ENCODE peak calls at places on chromosome 21, in seven cellular contexts. One of them, this sample, is unnamed.
A peak's percentile ranks its signal among the peaks of the same experiment; 100 is the strongest.

GRCh38 chr21:42161957-42162681 is 56.8 kb upstream of the ABCG1 start:
- DNase-seq in foreskin fibroblast: no peak
- DNase-seq in AG10803: no peak
- DNase-seq in T-helper 9 cell: no peak
- DNase-seq in NCI-H460: no peak
- DNase-seq in lower lobe of right lung: no peak
- DNase-seq in posterior vena cava: no peak
- DNase-seq in this sample: peak; percentile 41

GRCh38 chr21:33976082-33976979 is 60.7 kb upstream of the ATP5PO start:
- DNase-seq in AG10803: peak; percentile 94
- DNase-seq in NCI-H460: no peak
- DNase-seq in posterior vena cava: no peak
- DNase-seq in lower lobe of right lung: no peak
- DNase-seq in T-helper 9 cell: peak; percentile 30
- DNase-seq in foreskin fibroblast: peak; percentile 95
- DNase-seq in this sample: peak; percentile 65

GRCh38 chr21:27047331-27048314 is 80.7 kb upstream of the ADAMTS5 start:
- DNase-seq in posterior vena cava: no peak
- DNase-seq in T-helper 9 cell: no peak
- DNase-seq in NCI-H460: peak; percentile 8
- DNase-seq in foreskin fibroblast: peak; percentile 69
- DNase-seq in lower lobe of right lung: no peak
- DNase-seq in AG10803: peak; percentile 56
- DNase-seq in this sample: no peak

GRCh38 chr21:45293214-45293725 is 5.6 kb upstream of the POFUT2 start:
- DNase-seq in foreskin fibroblast: peak; percentile 39
- DNase-seq in NCI-H460: no peak
- DNase-seq in posterior vena cava: no peak
- DNase-seq in AG10803: peak; percentile 48
- DNase-seq in T-helper 9 cell: no peak
- DNase-seq in lower lobe of right lung: peak; percentile 43
- DNase-seq in this sample: no peak

GRCh38 chr21:26843912-26844257 is 1.3 kb downstream of the ADAMTS1 start:
- DNase-seq in posterior vena cava: no peak
- DNase-seq in foreskin fibroblast: no peak
- DNase-seq in NCI-H460: no peak
- DNase-seq in T-helper 9 cell: no peak
- DNase-seq in lower lobe of right lung: no peak
- DNase-seq in AG10803: peak; percentile 64
- DNase-seq in this sample: no peak

GRCh38 chr21:46168659-46169386 is 13.4 kb upstream of the FTCD start:
- DNase-seq in posterior vena cava: no peak
- DNase-seq in AG10803: no peak
- DNase-seq in NCI-H460: no peak
- DNase-seq in lower lobe of right lung: no peak
- DNase-seq in foreskin fibroblast: no peak
- DNase-seq in T-helper 9 cell: no peak
- DNase-seq in this sample: no peak

GRCh38 chr21:26124421-26124833 is 46.1 kb downstream of the APP start:
- DNase-seq in NCI-H460: no peak
- DNase-seq in foreskin fibroblast: no peak
- DNase-seq in AG10803: peak; percentile 40
- DNase-seq in lower lobe of right lung: no peak
- DNase-seq in T-helper 9 cell: no peak
- DNase-seq in posterior vena cava: no peak
- DNase-seq in this sample: no peak

GRCh38 chr21:33373451-33373850 is 29.8 kb upstream of the IFNGR2 start:
- DNase-seq in T-helper 9 cell: no peak
- DNase-seq in posterior vena cava: no peak
- DNase-seq in AG10803: peak; percentile 40
- DNase-seq in NCI-H460: no peak
- DNase-seq in foreskin fibroblast: no peak
- DNase-seq in lower lobe of right lung: no peak
- DNase-seq in this sample: no peak

GRCh38 chr21:21968810-21969588 is 970.8 kb downstream of the NCAM2 start:
- DNase-seq in AG10803: no peak
- DNase-seq in NCI-H460: no peak
- DNase-seq in T-helper 9 cell: no peak
- DNase-seq in posterior vena cava: no peak
- DNase-seq in foreskin fibroblast: no peak
- DNase-seq in lower lobe of right lung: no peak
- DNase-seq in this sample: no peak

GRCh38 chr21:41610042-41610839 is 102.3 kb upstream of the TMPRSS2 start:
- DNase-seq in NCI-H460: no peak
- DNase-seq in lower lobe of right lung: peak; percentile 77
- DNase-seq in AG10803: peak; percentile 58
- DNase-seq in posterior vena cava: no peak
- DNase-seq in foreskin fibroblast: peak; percentile 28
- DNase-seq in T-helper 9 cell: no peak
- DNase-seq in this sample: peak; percentile 45

GRCh38 chr21:41360072-41360821 is 1.6 kb upstream of the MX2 start:
- DNase-seq in NCI-H460: no peak
- DNase-seq in foreskin fibroblast: peak; percentile 21
- DNase-seq in posterior vena cava: no peak
- DNase-seq in lower lobe of right lung: no peak
- DNase-seq in T-helper 9 cell: no peak
- DNase-seq in AG10803: peak; percentile 82
- DNase-seq in this sample: peak; percentile 47

GRCh38 chr21:43688906-43689305 is 29.5 kb downstream of the RRP1B start:
- DNase-seq in T-helper 9 cell: no peak
- DNase-seq in NCI-H460: no peak
- DNase-seq in foreskin fibroblast: no peak
- DNase-seq in lower lobe of right lung: no peak
- DNase-seq in AG10803: no peak
- DNase-seq in posterior vena cava: no peak
- DNase-seq in this sample: no peak

GRCh38 chr21:19353271-19353670 is 949.7 kb upstream of the TMPRSS15 start:
- DNase-seq in foreskin fibroblast: no peak
- DNase-seq in lower lobe of right lung: no peak
- DNase-seq in T-helper 9 cell: no peak
- DNase-seq in AG10803: no peak
- DNase-seq in NCI-H460: no peak
- DNase-seq in posterior vena cava: no peak
- DNase-seq in this sample: no peak

GRCh38 chr21:39030127-39030884 is 152.9 kb downstream of the PSMG1 start:
- DNase-seq in AG10803: no peak
- DNase-seq in posterior vena cava: no peak
- DNase-seq in T-helper 9 cell: no peak
- DNase-seq in NCI-H460: no peak
- DNase-seq in foreskin fibroblast: no peak
- DNase-seq in lower lobe of right lung: no peak
- DNase-seq in this sample: no peak

GRCh38 chr21:45074048-45074817 is at the start of gene ADARB1:
- DNase-seq in posterior vena cava: peak; percentile 88
- DNase-seq in T-helper 9 cell: peak; percentile 56
- DNase-seq in NCI-H460: peak; percentile 53
- DNase-seq in foreskin fibroblast: peak; percentile 53
- DNase-seq in AG10803: peak; percentile 54
- DNase-seq in lower lobe of right lung: peak; percentile 74
- DNase-seq in this sample: peak; percentile 85

GRCh38 chr21:46100426-46100825 is 2.5 kb downstream of the COL6A2 start:
- DNase-seq in posterior vena cava: peak; percentile 15
- DNase-seq in AG10803: peak; percentile 86
- DNase-seq in lower lobe of right lung: no peak
- DNase-seq in NCI-H460: no peak
- DNase-seq in foreskin fibroblast: peak; percentile 45
- DNase-seq in T-helper 9 cell: no peak
- DNase-seq in this sample: no peak

GRCh38 chr21:33691945-33692594 is 49.8 kb downstream of the ITSN1 start:
- DNase-seq in NCI-H460: no peak
- DNase-seq in posterior vena cava: no peak
- DNase-seq in T-helper 9 cell: no peak
- DNase-seq in lower lobe of right lung: no peak
- DNase-seq in AG10803: no peak
- DNase-seq in foreskin fibroblast: no peak
- DNase-seq in this sample: no peak

GRCh38 chr21:15976807-15977206 is 247.0 kb downstream of the USP25 start:
- DNase-seq in posterior vena cava: no peak
- DNase-seq in lower lobe of right lung: no peak
- DNase-seq in NCI-H460: no peak
- DNase-seq in AG10803: no peak
- DNase-seq in foreskin fibroblast: peak; percentile 4
- DNase-seq in T-helper 9 cell: no peak
- DNase-seq in this sample: peak; percentile 1

GRCh38 chr21:15826147-15826780 is 96.5 kb downstream of the USP25 start:
- DNase-seq in NCI-H460: peak; percentile 53
- DNase-seq in foreskin fibroblast: no peak
- DNase-seq in lower lobe of right lung: no peak
- DNase-seq in posterior vena cava: no peak
- DNase-seq in T-helper 9 cell: no peak
- DNase-seq in AG10803: peak; percentile 22
- DNase-seq in this sample: peak; percentile 36

GRCh38 chr21:38289697-38290096 is 32.9 kb downstream of the KCNJ15 start:
- DNase-seq in posterior vena cava: no peak
- DNase-seq in foreskin fibroblast: peak; percentile 99
- DNase-seq in T-helper 9 cell: no peak
- DNase-seq in lower lobe of right lung: peak; percentile 80
- DNase-seq in NCI-H460: no peak
- DNase-seq in AG10803: peak; percentile 100
- DNase-seq in this sample: no peak

GRCh38 chr21:38850277-38850951 is 44.7 kb downstream of the ETS2 start:
- DNase-seq in AG10803: no peak
- DNase-seq in lower lobe of right lung: no peak
- DNase-seq in posterior vena cava: no peak
- DNase-seq in T-helper 9 cell: no peak
- DNase-seq in NCI-H460: no peak
- DNase-seq in foreskin fibroblast: no peak
- DNase-seq in this sample: no peak

GRCh38 chr21:42385619-42386018 is 10.2 kb downstream of the TMPRSS3 start:
- DNase-seq in NCI-H460: no peak
- DNase-seq in posterior vena cava: peak; percentile 69
- DNase-seq in foreskin fibroblast: no peak
- DNase-seq in AG10803: no peak
- DNase-seq in T-helper 9 cell: no peak
- DNase-seq in lower lobe of right lung: no peak
- DNase-seq in this sample: no peak

GRCh38 chr21:41858466-41859296 is 20.5 kb downstream of the PRDM15 start:
- DNase-seq in T-helper 9 cell: no peak
- DNase-seq in posterior vena cava: peak; percentile 71
- DNase-seq in AG10803: no peak
- DNase-seq in foreskin fibroblast: no peak
- DNase-seq in NCI-H460: no peak
- DNase-seq in lower lobe of right lung: no peak
- DNase-seq in this sample: no peak

GRCh38 chr21:25569084-25569483 is 38.2 kb downstream of the MRPL39 start:
- DNase-seq in posterior vena cava: no peak
- DNase-seq in AG10803: no peak
- DNase-seq in foreskin fibroblast: no peak
- DNase-seq in lower lobe of right lung: no peak
- DNase-seq in NCI-H460: no peak
- DNase-seq in T-helper 9 cell: no peak
- DNase-seq in this sample: no peak

GRCh38 chr21:29238967-29239289 is 59.8 kb upstream of the BACH1 start:
- DNase-seq in posterior vena cava: no peak
- DNase-seq in NCI-H460: no peak
- DNase-seq in foreskin fibroblast: peak; percentile 47
- DNase-seq in AG10803: peak; percentile 31
- DNase-seq in lower lobe of right lung: no peak
- DNase-seq in T-helper 9 cell: no peak
- DNase-seq in this sample: no peak

GRCh38 chr21:27833298-27833697 is 866.4 kb upstream of the ADAMTS5 start:
- DNase-seq in AG10803: no peak
- DNase-seq in T-helper 9 cell: no peak
- DNase-seq in NCI-H460: no peak
- DNase-seq in foreskin fibroblast: no peak
- DNase-seq in posterior vena cava: no peak
- DNase-seq in lower lobe of right lung: no peak
- DNase-seq in this sample: no peak

GRCh38 chr21:46113497-46114176 is 15.7 kb downstream of the COL6A2 start:
- DNase-seq in posterior vena cava: peak; percentile 65
- DNase-seq in T-helper 9 cell: no peak
- DNase-seq in AG10803: no peak
- DNase-seq in NCI-H460: no peak
- DNase-seq in lower lobe of right lung: no peak
- DNase-seq in foreskin fibroblast: no peak
- DNase-seq in this sample: no peak

GRCh38 chr21:32135401-32136363 is 143.2 kb downstream of the MIS18A start:
- DNase-seq in NCI-H460: no peak
- DNase-seq in foreskin fibroblast: no peak
- DNase-seq in T-helper 9 cell: no peak
- DNase-seq in lower lobe of right lung: no peak
- DNase-seq in posterior vena cava: no peak
- DNase-seq in AG10803: peak; percentile 96
- DNase-seq in this sample: no peak

GRCh38 chr21:45467221-45467779 is 62.3 kb downstream of the COL18A1 start:
- DNase-seq in NCI-H460: no peak
- DNase-seq in foreskin fibroblast: no peak
- DNase-seq in posterior vena cava: peak; percentile 78
- DNase-seq in lower lobe of right lung: no peak
- DNase-seq in AG10803: no peak
- DNase-seq in T-helper 9 cell: no peak
- DNase-seq in this sample: no peak

GRCh38 chr21:44058652-44058964 is 46.5 kb downstream of the TRAPPC10 start:
- DNase-seq in lower lobe of right lung: no peak
- DNase-seq in foreskin fibroblast: no peak
- DNase-seq in AG10803: no peak
- DNase-seq in T-helper 9 cell: no peak
- DNase-seq in NCI-H460: no peak
- DNase-seq in posterior vena cava: no peak
- DNase-seq in this sample: no peak

GRCh38 chr21:31298618-31299269 is 45.3 kb downstream of the TIAM1 start:
- DNase-seq in foreskin fibroblast: no peak
- DNase-seq in posterior vena cava: no peak
- DNase-seq in AG10803: no peak
- DNase-seq in T-helper 9 cell: no peak
- DNase-seq in lower lobe of right lung: no peak
- DNase-seq in NCI-H460: peak; percentile 13
- DNase-seq in this sample: no peak

GRCh38 chr21:42056996-42057689 is 14.0 kb upstream of the UMODL1 start:
- DNase-seq in posterior vena cava: peak; percentile 85
- DNase-seq in foreskin fibroblast: peak; percentile 40
- DNase-seq in T-helper 9 cell: no peak
- DNase-seq in NCI-H460: no peak
- DNase-seq in AG10803: peak; percentile 98
- DNase-seq in lower lobe of right lung: peak; percentile 78
- DNase-seq in this sample: no peak

GRCh38 chr21:36408568-36408967 is 23.4 kb downstream of the CHAF1B start:
- DNase-seq in NCI-H460: no peak
- DNase-seq in lower lobe of right lung: no peak
- DNase-seq in foreskin fibroblast: no peak
- DNase-seq in AG10803: no peak
- DNase-seq in posterior vena cava: no peak
- DNase-seq in T-helper 9 cell: no peak
- DNase-seq in this sample: no peak

GRCh38 chr21:15010645-15011044 is 54.2 kb downstream of the NRIP1 start:
- DNase-seq in lower lobe of right lung: no peak
- DNase-seq in AG10803: no peak
- DNase-seq in T-helper 9 cell: no peak
- DNase-seq in NCI-H460: no peak
- DNase-seq in foreskin fibroblast: no peak
- DNase-seq in posterior vena cava: no peak
- DNase-seq in this sample: no peak